ENCODE peak calls at places on chromosomes 4 and X, in six cellular contexts. N is right atrium auricular region, Z is HCT116, Y is lung, F is psoas muscle, A is transverse colon. G is an unnamed sample. For H3K9me3 and H3K27me3, the result is how much of the 10 kb centered on the place peaks cover.

GRCh38 chr4:87353592-87353991 is 30.9 kb upstream of the HSD17B13 start:
- DNase-seq in N (no peak), Z (peak), Y (peak), F (peak), A (no peak), G (peak)

GRCh38 chrX:34578237-34578636 is 78.8 kb downstream of the TMEM47 start:
- DNase-seq in N (no peak), Z (no peak), Y (no peak), F (no peak), A (no peak), G (no peak)

GRCh38 chr4:47002593-47002992 is 9.2 kb upstream of the GABRA4 start:
- DNase-seq in N (no peak), Z (no peak), Y (no peak), F (no peak), A (no peak), G (no peak)

GRCh38 chr4:102735578-102735977 is 25.2 kb downstream of the MANBA start:
- DNase-seq in N (no peak), Z (no peak), Y (no peak), F (no peak), A (no peak), G (no peak)

GRCh38 chr4:77052352-77052751 is 23.4 kb downstream of the CCNI start:
- DNase-seq in N (no peak), Z (peak), Y (peak), F (no peak), A (peak), G (peak)

GRCh38 chr4:157992038-157992706 is 180.7 kb downstream of the GASK1B start:
- DNase-seq in N (no peak), Z (peak), Y (peak), F (no peak), A (no peak), G (no peak)

GRCh38 chr4:10032625-10033024 is 11.3 kb upstream of the SLC2A9 start:
- DNase-seq in N (no peak), Z (peak), Y (no peak), F (no peak), A (no peak), G (no peak)

GRCh38 chrX:56798866-56799864 is 70.1 kb downstream of the NBDY start:
- DNase-seq in N (peak), Z (no peak), Y (peak), F (no peak), A (peak), G (no peak)

GRCh38 chrX:100928660-100929613 is at the start of gene XKRX:
- DNase-seq in N (no peak), Z (peak), Y (peak), F (peak), A (peak), G (peak)

DNA sequence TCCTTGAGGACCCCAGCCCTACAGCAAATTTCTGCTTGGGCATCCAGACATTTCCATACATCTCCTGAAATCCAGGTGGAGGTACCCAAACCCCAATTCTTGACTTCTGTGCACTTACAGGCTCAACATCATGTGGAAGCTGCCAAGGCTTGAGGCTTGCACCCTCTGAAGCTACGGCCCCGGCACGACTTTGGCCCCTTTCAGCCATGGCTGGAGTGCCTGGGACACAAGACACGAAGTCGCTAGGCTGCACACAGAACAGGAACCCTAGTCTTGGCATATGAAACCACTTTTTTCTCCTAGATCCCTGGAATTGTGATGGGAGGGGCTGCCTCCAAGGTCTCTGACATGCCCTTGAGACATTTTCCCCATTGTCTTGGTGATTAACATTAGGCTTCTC is 1417.7 kb downstream of the ARAP2 start:
- DNase-seq in N (no peak), Z (no peak), Y (no peak), F (no peak), A (no peak), G (no peak)
- H3K27ac ChIP-seq in N (no peak), Z (no peak), Y (no peak), F (no peak), A (no peak), G (no peak)

GRCh38 chrX:156005144-156005543 is 7.6 kb downstream of the IL9R start:
- DNase-seq in N (no peak), Z (no peak), Y (no peak), F (no peak), A (no peak), G (no peak)
- H3K9me3 ChIP-seq in N (under half), Z (under half), Y (under half), F (under half), A (under half), G (under half)

GRCh38 chrX:68832101-68832416 is 3.2 kb downstream of the EFNB1 start:
- DNase-seq in N (peak), Z (no peak), Y (no peak), F (peak), A (peak), G (no peak)
- H3K27me3 ChIP-seq in N (under half), Z (under half), Y (under half), F (under half), A (under half), G (under half)

DNA sequence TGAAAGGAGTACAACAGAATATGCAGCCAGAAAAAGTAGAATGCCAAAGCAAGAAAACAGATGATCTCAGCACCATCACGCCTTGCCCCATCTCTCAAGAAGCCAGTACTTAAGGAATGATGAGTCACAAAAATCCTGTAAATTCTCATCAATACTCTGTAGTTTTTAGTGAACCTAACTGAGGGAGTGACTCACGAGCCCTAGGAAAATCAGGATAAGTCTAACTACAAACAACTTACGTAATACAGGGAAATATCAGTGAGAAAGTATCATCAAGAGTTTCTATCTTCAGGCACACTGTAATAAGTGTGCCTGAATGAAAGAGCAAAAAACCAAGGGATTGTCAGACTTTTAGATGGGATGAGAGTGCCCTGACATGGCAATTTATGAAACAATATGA is 644.4 kb downstream of the STPG2 start:
- DNase-seq in N (no peak), Z (peak), Y (no peak), F (no peak), A (no peak), G (no peak)
- H3K27ac ChIP-seq in N (no peak), Z (peak), Y (no peak), F (no peak), A (no peak), G (no peak)

GRCh38 chrX:55640854-55641253 is 17.7 kb downstream of the FOXR2 start:
- DNase-seq in N (no peak), Z (no peak), Y (no peak), F (no peak), A (no peak), G (no peak)
- H3K9me3 ChIP-seq in N (under half), Z (under half), Y (under half), F (under half), A (under half), G (under half)

GRCh38 chr4:173499568-173500535 is 30.2 kb downstream of the HAND2 start:
- DNase-seq in N (peak), Z (no peak), Y (no peak), F (no peak), A (no peak), G (no peak)
- H3K27me3 ChIP-seq in N (under half), Z (under half), Y (under half), F (half or more), A (half or more), G (half or more)

DNA sequence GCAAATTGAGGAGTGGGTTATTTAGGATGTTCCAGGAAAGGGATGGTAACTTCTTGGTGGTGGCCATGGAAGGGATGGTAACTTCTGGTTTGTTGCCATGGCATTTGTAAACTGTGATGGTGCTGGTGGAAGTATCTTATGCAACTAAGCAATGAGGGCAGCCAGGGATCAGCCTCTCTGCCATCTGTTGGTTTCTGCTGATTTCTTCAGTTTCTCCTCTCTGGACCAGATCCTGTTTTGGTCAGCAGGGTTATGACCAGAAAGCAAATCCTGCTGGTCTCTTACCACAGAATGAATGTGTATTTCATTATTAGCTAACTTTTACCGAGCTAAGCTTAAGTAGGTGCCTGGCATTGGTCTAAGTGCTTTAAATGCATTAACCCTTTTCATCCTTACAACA is 69.3 kb upstream of the FAT1 start:
- DNase-seq in N (no peak), Z (no peak), Y (no peak), F (no peak), A (no peak), G (no peak)
- H3K27ac ChIP-seq in N (no peak), Z (no peak), Y (no peak), F (no peak), A (no peak), G (no peak)

DNA sequence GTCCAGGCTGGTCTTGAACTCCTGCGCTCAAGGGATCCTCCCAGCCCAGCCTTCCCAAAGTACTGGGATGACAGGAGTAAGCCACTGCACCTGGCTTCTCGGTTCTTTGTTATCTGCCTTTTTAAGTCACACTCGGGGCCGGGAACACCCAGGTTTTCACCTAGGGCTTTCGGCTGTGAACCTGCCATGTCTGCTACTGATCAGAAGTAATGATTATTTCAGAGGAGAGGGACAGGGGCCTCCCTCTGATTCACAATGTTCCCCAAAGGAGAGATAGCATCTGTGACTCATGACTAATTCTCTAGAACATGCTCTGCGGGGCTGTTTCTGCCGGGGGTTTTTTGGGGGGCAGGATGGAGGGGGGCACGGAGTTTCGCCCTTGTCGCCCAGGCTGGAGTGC is 26.9 kb downstream of the CRLF2 start:
- DNase-seq in N (no peak), Z (no peak), Y (no peak), F (no peak), A (no peak), G (no peak)
- H3K9me3 ChIP-seq in N (under half), Z (under half), Y (under half), F (under half), A (under half), G (under half)

DNA sequence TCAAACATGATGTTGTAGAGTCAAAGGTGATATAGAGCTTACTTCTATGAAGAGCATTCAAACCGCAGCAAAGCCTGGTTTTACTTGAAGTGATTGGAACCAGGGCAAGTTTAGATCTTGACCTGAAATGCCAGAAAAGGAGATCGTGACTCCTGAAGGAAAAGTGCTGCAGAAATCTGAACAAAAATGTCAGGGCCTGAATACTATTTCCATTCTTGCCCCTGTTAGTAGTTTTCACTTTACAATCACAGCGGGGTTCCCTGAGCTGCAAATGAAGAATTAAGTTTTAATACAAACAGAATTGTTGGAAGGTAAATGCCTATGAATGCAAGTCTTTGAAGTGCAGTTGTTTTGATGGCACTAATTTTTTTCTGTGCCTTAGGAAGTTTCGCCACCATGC is 4.1 kb downstream of the SLIT2 start:
- DNase-seq in N (no peak), Z (no peak), Y (no peak), F (no peak), A (no peak), G (no peak)
- H3K27me3 ChIP-seq in N (under half), Z (under half), Y (under half), F (under half), A (half or more), G (half or more)

G was measured in CD4-positive, alpha-beta T cell.